ENCODE peak calls at places on chromosomes 7 and 10, in four cellular contexts. H is GM12878, U is K562, J is HepG2. I is an unnamed sample.

GRCh38 chr7:6359021-6359420 is 86.6 kb upstream of the CYTH3 start:
- DNase-seq in H (no peak), U (peak), J (no peak), I (peak)

GRCh38 chr7:103073989-103074518 is 542 bp downstream of the FBXL13 start:
- DNase-seq in H (no peak), U (no peak), J (no peak), I (peak)

GRCh38 chr10:127117125-127117524 is 79.3 kb downstream of the INSYN2A start:
- DNase-seq in H (no peak), U (peak), J (peak), I (peak)

GRCh38 chr7:27110163-27110976 is 7.9 kb upstream of the HOXA2 start:
- DNase-seq in H (no peak), U (no peak), J (no peak), I (no peak)

GRCh38 chr7:112020800-112021199 is 185.4 kb downstream of the DOCK4 start:
- DNase-seq in H (no peak), U (no peak), J (no peak), I (no peak)

GRCh38 chr7:90594791-90595317 is 1.3 kb upstream of the CDK14 start:
- DNase-seq in H (no peak), U (no peak), J (no peak), I (no peak)

GRCh38 chr10:12960431-12960898 is 41.0 kb downstream of the CCDC3 start:
- DNase-seq in H (no peak), U (no peak), J (peak), I (no peak)

GRCh38 chr7:33539198-33539597 is 366.1 kb upstream of the BMPER start:
- DNase-seq in H (no peak), U (no peak), J (no peak), I (peak)

GRCh38 chr7:81600608-81601007 is 169.2 kb downstream of the HGF start:
- DNase-seq in H (no peak), U (no peak), J (no peak), I (no peak)

DNA sequence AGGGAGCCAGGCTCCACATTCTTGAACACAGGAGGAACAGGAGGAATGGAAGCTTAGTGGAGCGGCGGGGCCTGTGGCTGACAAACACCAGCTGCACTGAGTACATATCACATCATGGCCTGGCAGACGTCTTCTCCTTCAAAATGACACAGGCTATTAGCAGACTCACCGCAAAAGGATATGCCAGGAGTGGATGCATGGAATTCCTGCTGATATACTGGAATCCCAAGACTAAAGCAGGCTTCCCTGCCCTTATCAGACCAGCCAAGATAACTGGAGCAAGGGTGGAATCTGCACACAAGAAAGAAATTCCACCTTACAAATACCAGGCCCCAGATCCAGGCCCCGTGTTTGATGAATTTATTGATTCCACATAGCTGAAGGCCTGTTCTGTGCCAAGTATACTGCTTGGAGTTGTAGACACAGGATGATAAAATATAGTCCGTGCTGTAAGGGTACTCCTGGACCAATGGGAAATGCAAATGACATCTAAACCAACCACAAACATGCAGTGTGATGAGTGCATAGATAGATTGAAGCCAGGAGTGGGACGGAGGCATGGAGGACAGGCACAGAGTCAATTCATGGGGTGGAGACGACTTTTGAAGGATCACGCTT is 480.5 kb upstream of the ZMIZ1 start:
- DNase-seq in H (no peak), U (no peak), J (peak), I (no peak)
- TF ChIP-seq REST in H (no peak), U (no peak), J (no peak), I (no peak)

DNA sequence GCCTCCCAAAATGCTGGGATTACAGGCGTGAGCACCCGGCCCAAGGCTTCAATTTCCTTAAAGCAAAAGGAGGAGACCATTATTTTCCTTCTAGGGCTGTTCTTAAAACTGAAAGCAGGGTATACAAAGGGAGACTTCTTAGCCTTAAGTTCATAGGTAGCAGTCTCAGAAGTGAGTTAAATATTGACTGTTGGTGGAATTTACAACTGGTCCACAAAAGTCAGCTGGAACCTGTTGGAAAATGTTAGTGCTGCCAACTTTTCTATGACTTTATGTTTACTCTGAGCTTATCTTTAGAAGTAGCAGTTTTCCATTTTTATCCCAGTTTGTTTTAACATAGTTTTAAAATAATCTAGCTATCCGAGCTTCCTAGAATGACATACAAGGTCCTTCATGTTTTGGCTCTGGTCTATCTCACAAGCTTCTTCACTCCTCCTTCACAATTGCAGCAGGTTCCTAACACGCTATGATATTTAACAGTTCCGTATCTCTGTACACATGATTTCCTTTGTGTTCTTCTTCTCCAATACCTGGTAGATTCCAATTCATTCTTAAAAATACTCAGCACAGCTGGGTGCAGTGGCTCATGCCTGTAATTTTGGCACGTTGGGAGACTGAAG is 3.3 kb downstream of the SLC26A3 start:
- DNase-seq in H (no peak), U (no peak), J (peak), I (no peak)
- TF ChIP-seq CHD4 in H (no peak), U (no peak), J (no peak), I (no peak)

GRCh38 chr10:27240212-27240890 is at the start of gene ACBD5:
- DNase-seq in H (peak), U (peak), J (peak), I (peak)
- TF ChIP-seq REST in H (no peak), U (no peak), J (no peak), I (no peak)

DNA sequence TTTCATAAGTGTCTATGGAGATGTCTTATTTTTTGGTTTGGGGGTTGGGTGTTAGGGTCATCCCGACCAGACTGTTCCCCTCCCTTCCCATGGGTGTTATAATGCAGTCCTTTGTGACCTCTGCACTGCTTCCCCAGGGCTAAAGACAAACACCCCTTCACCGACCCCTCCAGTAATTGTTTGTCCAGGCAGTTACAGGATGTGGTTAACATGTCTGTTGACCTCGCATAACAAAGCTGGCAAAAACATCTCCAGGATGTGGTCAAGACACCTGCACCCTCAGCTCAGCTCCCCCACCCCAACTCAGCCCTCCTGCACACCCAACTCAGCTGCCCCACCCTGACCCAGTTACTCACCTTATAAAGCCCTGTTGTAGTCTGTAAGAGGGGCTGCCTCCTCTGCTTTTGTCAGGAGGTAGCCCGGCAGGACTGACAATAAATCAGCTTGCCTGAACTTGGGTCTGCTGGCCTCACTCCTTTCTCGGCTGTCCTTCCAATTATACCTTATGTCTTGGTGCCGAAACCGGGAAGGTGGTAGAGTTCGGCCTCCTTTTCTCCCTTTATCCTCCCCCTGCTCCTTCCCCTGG is 102.2 kb downstream of the ZNF92 start:
- DNase-seq in H (peak), U (no peak), J (peak), I (no peak)
- TF ChIP-seq CHD4 in H (no peak), U (no peak), J (no peak), I (no peak)

GRCh38 chr10:3754727-3755439 is 30.1 kb downstream of the KLF6 start:
- DNase-seq in H (no peak), U (peak), J (peak), I (peak)
- TF ChIP-seq REST in H (no peak), U (no peak), J (no peak), I (no peak)

GRCh38 chr7:36949711-36950600 is 225.7 kb upstream of the AOAH start:
- DNase-seq in H (no peak), U (no peak), J (peak), I (no peak)
- TF ChIP-seq CHD4 in H (no peak), U (no peak), J (no peak), I (no peak)

DNA sequence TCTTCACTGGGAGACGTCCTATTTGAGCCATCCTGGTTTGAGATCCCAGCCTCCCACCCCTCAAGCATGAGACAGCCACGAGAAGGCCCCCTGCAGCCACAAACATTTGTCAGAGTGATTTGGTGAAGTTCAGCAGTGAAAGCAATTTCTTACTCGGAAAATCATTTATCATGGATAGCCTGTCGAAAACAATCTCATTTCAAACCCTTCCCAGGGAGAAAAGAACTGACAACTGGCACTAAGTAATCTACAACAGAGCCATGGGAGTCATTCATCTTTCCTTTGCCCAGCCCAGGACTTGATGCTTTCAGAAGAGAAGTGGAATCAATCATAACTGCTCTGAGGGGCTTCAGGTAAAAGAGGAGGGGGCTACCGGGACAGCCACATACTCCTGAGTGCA is 411.2 kb downstream of the KCNMA1 start:
- DNase-seq in H (no peak), U (no peak), J (no peak), I (no peak)
- TF ChIP-seq REST in H (no peak), U (no peak), J (no peak), I (no peak)

I was measured in A549.